ENCODE peak calls at places on chromosomes 13 and 19, in seven cellular contexts. J, O, H, L, E, G and S are unnamed samples.

GRCh38 chr19:43782311-43782660 is 1.5 kb upstream of the KCNN4 start:
- DNase-seq in G (no peak), L (no peak), H (peak), J (no peak), E (no peak), O (no peak), S (no peak)

GRCh38 chr19:51370230-51370629 is 1.4 kb upstream of the CLDND2 start:
- DNase-seq in H (no peak), J (no peak), L (no peak), O (no peak), G (no peak), E (no peak), S (no peak)

GRCh38 chr13:98503175-98504028 is 73.5 kb downstream of the STK24 start:
- DNase-seq in O (no peak), G (no peak), H (no peak), J (no peak), E (no peak), L (no peak), S (no peak)

GRCh38 chr19:10305139-10305806 is 4.3 kb downstream of the ZGLP1 start:
- DNase-seq in O (no peak), E (peak), L (no peak), J (no peak), G (peak), H (peak), S (no peak)

GRCh38 chr13:52070929-52071523 is 46.5 kb downstream of the UTP14C start:
- DNase-seq in J (no peak), H (peak), E (no peak), G (no peak), O (no peak), L (no peak), S (no peak)

GRCh38 chr19:35141627-35142401 is 1.2 kb upstream of the FXYD7 start:
- DNase-seq in O (no peak), J (no peak), G (no peak), L (no peak), H (no peak), E (no peak), S (no peak)

GRCh38 chr19:47253467-47253881 is 2.9 kb upstream of the CCDC9 start:
- DNase-seq in O (no peak), J (no peak), L (no peak), H (no peak), G (no peak), E (no peak), S (no peak)

GRCh38 chr19:11269408-11269807 is 7.1 kb upstream of the DOCK6 start:
- DNase-seq in E (no peak), H (peak), L (no peak), O (no peak), J (no peak), G (no peak), S (no peak)

GRCh38 chr13:102847272-102848234 is 1.7 kb downstream of the ERCC5 start:
- DNase-seq in G (no peak), H (peak), O (no peak), L (no peak), J (no peak), E (peak), S (no peak)

GRCh38 chr13:24747248-24748151 is 16.5 kb upstream of the RNF17 start:
- DNase-seq in H (no peak), E (no peak), G (no peak), J (no peak), O (peak), L (no peak), S (no peak)

GRCh38 chr13:80009760-80010159 is 331.2 kb downstream of the SPRY2 start:
- DNase-seq in L (no peak), J (no peak), E (no peak), H (no peak), G (no peak), O (no peak), S (no peak)

GRCh38 chr13:27792393-27793218 is at the start of gene GSX1:
- DNase-seq in L (peak), O (peak), E (peak), J (peak), H (peak), G (peak), S (peak)